ENCODE peak calls at places on chromosomes 11 and 22, in five cellular contexts. One of them, this sample, is unnamed.

GRCh38 chr11:34343153-34343552 is 14.7 kb downstream of the ABTB2 start:
- DNase-seq in occipital lobe: no peak
- DNase-seq in right atrium auricular region: no peak
- DNase-seq in skeletal muscle cell: peak; percentile 65
- DNase-seq in HFF-Myc: no peak
- DNase-seq in this sample: no peak

GRCh38 chr22:37370306-37370979 is 56.8 kb downstream of the ELFN2 start:
- DNase-seq in HFF-Myc: no peak
- DNase-seq in right atrium auricular region: peak; percentile 60
- DNase-seq in occipital lobe: no peak
- DNase-seq in skeletal muscle cell: no peak
- DNase-seq in this sample: no peak

GRCh38 chr11:68263444-68264035 is 8.2 kb downstream of the C11orf24 start:
- DNase-seq in HFF-Myc: no peak
- DNase-seq in occipital lobe: no peak
- DNase-seq in right atrium auricular region: no peak
- DNase-seq in skeletal muscle cell: no peak
- DNase-seq in this sample: no peak

GRCh38 chr11:36091256-36091811 is 147.5 kb downstream of the LDLRAD3 start:
- DNase-seq in occipital lobe: no peak
- DNase-seq in HFF-Myc: no peak
- DNase-seq in right atrium auricular region: no peak
- DNase-seq in skeletal muscle cell: no peak
- DNase-seq in this sample: peak; percentile 13

GRCh38 chr11:18013790-18014507 is 1.1 kb upstream of the SERGEF start:
- DNase-seq in right atrium auricular region: no peak
- DNase-seq in HFF-Myc: no peak
- DNase-seq in skeletal muscle cell: no peak
- DNase-seq in occipital lobe: no peak
- DNase-seq in this sample: no peak

GRCh38 chr11:26247340-26247739 is 84.6 kb upstream of the ANO3 start:
- DNase-seq in occipital lobe: no peak
- DNase-seq in skeletal muscle cell: peak; percentile 23
- DNase-seq in right atrium auricular region: no peak
- DNase-seq in HFF-Myc: no peak
- DNase-seq in this sample: no peak

GRCh38 chr22:49146511-49146910 is 681.2 kb downstream of the BRD1 start:
- DNase-seq in HFF-Myc: no peak
- DNase-seq in occipital lobe: no peak
- DNase-seq in skeletal muscle cell: no peak
- DNase-seq in right atrium auricular region: no peak
- DNase-seq in this sample: no peak

GRCh38 chr11:33067294-33067693 is 27.9 kb downstream of the TCP11L1 start:
- DNase-seq in right atrium auricular region: no peak
- DNase-seq in HFF-Myc: no peak
- DNase-seq in skeletal muscle cell: no peak
- DNase-seq in occipital lobe: no peak
- DNase-seq in this sample: no peak

GRCh38 chr22:17754233-17754925 is 19.9 kb downstream of the BID start:
- DNase-seq in right atrium auricular region: no peak
- DNase-seq in HFF-Myc: no peak
- DNase-seq in occipital lobe: no peak
- DNase-seq in skeletal muscle cell: no peak
- DNase-seq in this sample: no peak

GRCh38 chr11:30926130-30926529 is 340.0 kb upstream of the MPPED2 start:
- DNase-seq in skeletal muscle cell: no peak
- DNase-seq in right atrium auricular region: no peak
- DNase-seq in HFF-Myc: no peak
- DNase-seq in occipital lobe: no peak
- DNase-seq in this sample: no peak

GRCh38 chr11:72195921-72196320 is 4.0 kb downstream of the FOLR1 start:
- DNase-seq in skeletal muscle cell: no peak
- DNase-seq in HFF-Myc: no peak
- DNase-seq in right atrium auricular region: no peak
- DNase-seq in occipital lobe: no peak
- DNase-seq in this sample: no peak

GRCh38 chr11:103978588-103979580 is 57.6 kb upstream of the DDI1 start:
- DNase-seq in right atrium auricular region: no peak
- DNase-seq in HFF-Myc: no peak
- DNase-seq in occipital lobe: no peak
- DNase-seq in skeletal muscle cell: no peak
- DNase-seq in this sample: no peak

GRCh38 chr22:22030493-22031182 is 48.1 kb upstream of the TOP3B start:
- DNase-seq in right atrium auricular region: peak; percentile 65
- DNase-seq in HFF-Myc: no peak
- DNase-seq in skeletal muscle cell: no peak
- DNase-seq in occipital lobe: no peak
- DNase-seq in this sample: no peak

This sample was measured in AG04450.